ENCODE peak calls at places on chromosomes 12 and 14, in ten cellular contexts. C, N, X, R, E, U, I, M, G and V are unnamed samples.

GRCh38 chr12:105445261-105446015 is 114.9 kb downstream of the C12orf75 start:
- DNase-seq in C (no peak), N (no peak), X (no peak), R (no peak), E (no peak), U (peak; percentile 48), I (peak; percentile 31), M (no peak), G (no peak), V (no peak)

GRCh38 chr12:93662961-93663728 is 14.0 kb upstream of the CRADD start:
- DNase-seq in C (no peak), N (no peak), X (peak; percentile 63), R (no peak), E (no peak), U (no peak), I (peak; percentile 33), M (no peak), G (no peak), V (no peak)

GRCh38 chr12:11723993-11724392 is 74.5 kb downstream of the ETV6 start:
- DNase-seq in C (no peak), N (no peak), X (no peak), R (no peak), E (no peak), U (peak; percentile 53), I (peak; percentile 52), M (no peak), G (no peak), V (no peak)

GRCh38 chr12:92378682-92379479 is 233.2 kb upstream of the BTG1 start:
- DNase-seq in C (no peak), N (no peak), X (no peak), R (no peak), E (no peak), U (no peak), I (no peak), M (no peak), G (no peak), V (no peak)

GRCh38 chr12:85627584-85627983 is 208.6 kb downstream of the RASSF9 start:
- DNase-seq in C (no peak), N (no peak), X (no peak), R (peak; percentile 33), E (no peak), U (no peak), I (peak; percentile 92), M (no peak), G (no peak), V (no peak)

GRCh38 chr12:84375472-84375871 is 537.1 kb downstream of the SLC6A15 start:
- DNase-seq in C (no peak), N (no peak), X (no peak), R (peak; percentile 39), E (no peak), U (no peak), I (peak; percentile 90), M (no peak), G (no peak), V (no peak)

GRCh38 chr14:59278111-59278510 is 89.6 kb downstream of the DAAM1 start:
- DNase-seq in C (no peak), N (no peak), X (no peak), R (peak; percentile 72), E (no peak), U (no peak), I (peak; percentile 94), M (peak; percentile 81), G (no peak), V (no peak)

GRCh38 chr12:38906482-38907170 is 1.2 kb upstream of the CPNE8 start:
- DNase-seq in C (peak; percentile 92), N (peak; percentile 94), X (peak; percentile 96), R (no peak), E (peak; percentile 9), U (peak; percentile 96), I (no peak), M (peak; percentile 83), G (peak; percentile 87), V (peak; percentile 86)

GRCh38 chr12:111792155-111792876 is 25.6 kb downstream of the ALDH2 start:
- DNase-seq in C (peak; percentile 76), N (peak; percentile 73), X (peak; percentile 88), R (no peak), E (no peak), U (no peak), I (peak; percentile 41), M (no peak), G (peak; percentile 51), V (no peak)

GRCh38 chr12:6765634-6766581 is at the start of gene PTMS:
- DNase-seq in C (peak; percentile 87), N (peak; percentile 94), X (peak; percentile 94), R (peak; percentile 89), E (no peak), U (peak; percentile 94), I (peak; percentile 92), M (peak; percentile 93), G (peak; percentile 81), V (peak; percentile 83)

GRCh38 chr14:20412876-20413784 is at the start of gene TEP1:
- DNase-seq in C (peak; percentile 94), N (peak; percentile 94), X (peak; percentile 95), R (peak; percentile 29), E (peak; percentile 40), U (peak; percentile 87), I (peak; percentile 79), M (peak; percentile 93), G (peak; percentile 87), V (peak; percentile 89)

GRCh38 chr12:77645966-77646598 is 184.6 kb upstream of the NAV3 start:
- DNase-seq in C (no peak), N (no peak), X (no peak), R (no peak), E (no peak), U (peak; percentile 72), I (no peak), M (no peak), G (no peak), V (no peak)

GRCh38 chr14:74324945-74325361 is 22.2 kb upstream of the ABCD4 start:
- DNase-seq in C (no peak), N (no peak), X (no peak), R (no peak), E (no peak), U (peak; percentile 74), I (peak; percentile 38), M (no peak), G (no peak), V (no peak)

GRCh38 chr12:81942588-81942987 is 183.4 kb upstream of the PPFIA2 start:
- DNase-seq in C (no peak), N (no peak), X (no peak), R (no peak), E (no peak), U (no peak), I (no peak), M (no peak), G (no peak), V (no peak)

GRCh38 chr12:80627773-80628172 is 79.7 kb upstream of the MYF6 start:
- DNase-seq in C (no peak), N (no peak), X (no peak), R (peak; percentile 10), E (no peak), U (no peak), I (peak; percentile 85), M (no peak), G (no peak), V (no peak)

GRCh38 chr12:5988659-5989116 is 43.6 kb upstream of the ANO2 start:
- DNase-seq in C (peak; percentile 78), N (peak; percentile 79), X (peak; percentile 90), R (peak; percentile 43), E (no peak), U (peak; percentile 91), I (peak; percentile 71), M (no peak), G (peak; percentile 81), V (peak; percentile 66)

GRCh38 chr14:68513137-68513536 is 279.7 kb downstream of the ZFP36L1 start:
- DNase-seq in C (no peak), N (no peak), X (no peak), R (no peak), E (no peak), U (no peak), I (no peak), M (no peak), G (no peak), V (no peak)
- H3K27ac ChIP-seq in C (no peak overlapping the region), N (no peak overlapping the region), X (no peak overlapping the region), R (no peak overlapping the region), E (peak overlapping the region; percentile 92), U (no peak overlapping the region), I (no peak overlapping the region), M (peak overlapping the region; percentile 82), G (no peak overlapping the region), V (no peak overlapping the region)

DNA sequence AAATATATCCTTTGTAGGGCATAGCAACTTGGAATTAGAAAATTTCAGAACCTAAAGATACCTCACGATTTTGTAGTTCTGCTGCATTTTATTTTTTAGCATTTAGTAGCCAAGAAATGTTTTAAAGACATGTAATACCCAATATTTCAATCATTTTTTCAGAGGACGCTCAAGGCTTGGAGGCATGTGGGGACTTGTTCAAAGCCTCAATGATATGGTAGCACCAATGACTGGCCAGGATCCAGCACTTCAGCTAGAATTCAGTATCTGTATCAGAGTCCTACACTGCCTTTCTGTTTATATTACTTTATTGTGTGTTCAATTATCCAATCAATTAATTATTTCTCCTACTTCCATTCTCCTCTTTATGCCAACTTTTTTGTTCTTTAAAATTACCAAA is 154.8 kb upstream of the NEDD1 start:
- DNase-seq in C (no peak), N (no peak), X (no peak), R (no peak), E (no peak), U (no peak), I (no peak), M (no peak), G (no peak), V (no peak)
- H3K4me3 ChIP-seq in C (no peak overlapping the region), N (no peak overlapping the region), X (no peak overlapping the region), R (no peak overlapping the region), E (no peak overlapping the region), U (no peak overlapping the region), I (no peak overlapping the region), M (no peak overlapping the region), G (no peak overlapping the region), V (no peak overlapping the region)

DNA sequence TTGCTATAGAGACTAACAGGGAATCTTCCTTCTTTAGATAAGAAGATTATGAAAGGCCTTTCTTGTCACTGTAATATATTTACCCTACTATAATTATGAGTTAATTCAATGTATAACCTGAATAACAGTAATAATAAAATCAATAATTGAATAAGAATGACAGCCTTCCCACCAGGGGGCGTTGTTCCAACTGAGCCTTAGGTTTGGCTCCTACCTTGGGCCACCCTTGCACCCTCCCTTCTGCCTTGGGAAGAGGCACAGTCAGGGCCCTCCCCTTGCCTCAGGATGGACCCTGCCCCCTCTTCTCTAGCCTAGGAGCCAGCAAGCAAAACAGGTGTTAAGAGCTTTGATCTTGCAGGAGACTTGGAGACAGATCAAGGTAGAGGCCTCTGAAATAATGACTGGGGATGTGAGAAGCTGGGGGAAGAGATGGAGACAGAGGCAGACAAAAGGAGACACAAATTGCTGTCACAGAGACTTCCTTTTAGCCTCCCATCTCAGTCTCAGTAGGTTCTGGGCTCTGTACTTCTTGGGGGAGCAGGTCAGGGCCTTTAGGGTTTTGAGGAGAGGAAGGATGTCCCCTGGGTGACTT is 40.1 kb upstream of the CISTR start:
- DNase-seq in C (no peak), N (no peak), X (no peak), R (no peak), E (no peak), U (peak; percentile 38), I (no peak), M (no peak), G (peak; percentile 21), V (no peak)
- H3K27me3 ChIP-seq in C (peaks cover 59% of the 10 kb centered on the region), N (peaks cover 32% of the 10 kb centered on the region), X (peaks cover 2% of the 10 kb centered on the region), R (peaks cover 47% of the 10 kb centered on the region), E (no peaks in the 10 kb centered on the region), U (peaks cover 90% of the 10 kb centered on the region), I (peaks cover 50% of the 10 kb centered on the region), M (peaks cover 5% of the 10 kb centered on the region), G (no peaks in the 10 kb centered on the region), V (peaks cover 3% of the 10 kb centered on the region)

DNA sequence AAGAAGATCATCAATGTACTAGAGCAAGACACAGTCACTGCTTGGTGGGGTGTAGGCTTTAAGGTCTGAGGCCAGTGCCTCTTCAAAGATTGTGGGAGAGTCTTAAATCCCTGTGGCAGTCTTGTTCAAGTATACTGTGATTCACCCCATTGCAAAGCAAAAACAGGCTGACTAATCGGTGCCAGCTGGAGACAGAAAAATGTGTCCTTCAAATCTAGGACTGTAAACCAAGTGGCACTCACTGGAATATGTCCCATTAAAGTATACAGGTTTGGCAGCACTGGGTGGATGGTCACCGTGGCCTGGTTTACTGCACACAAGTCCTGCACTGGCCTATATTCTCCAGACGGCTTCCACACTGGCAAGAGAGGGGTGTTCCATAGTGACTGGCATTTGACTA is 1315.3 kb downstream of the TMEM121 start:
- DNase-seq in C (no peak), N (no peak), X (no peak), R (no peak), E (no peak), U (no peak), I (no peak), M (no peak), G (no peak), V (peak; percentile 41)
- H3K27ac ChIP-seq in C (no peak overlapping the region), N (no peak overlapping the region), X (no peak overlapping the region), R (no peak overlapping the region), E (no peak overlapping the region), U (no peak overlapping the region), I (no peak overlapping the region), M (no peak overlapping the region), G (no peak overlapping the region), V (peak overlapping the region; percentile 39)